ENCODE peak calls at places on chromosomes 3 and 15, in ten cellular contexts. G is brain microvascular endothelial cell, X is ovary, J is small intestine, P is sigmoid colon, Q is psoas muscle, U is stomach, F is transverse colon, A is tibial artery, H is A549. D is an unnamed sample.

GRCh38 chr3:132660745-132661067 is 577 bp downstream of the UBA5 start:
- DNase-seq in G (no peak), X (no peak), J (no peak), P (no peak), Q (no peak), U (no peak), F (no peak), A (no peak), H (no peak), D (no peak)

GRCh38 chr15:51706347-51706746 is 25.0 kb downstream of the SCG3 start:
- DNase-seq in G (no peak), X (no peak), J (no peak), P (no peak), Q (no peak), U (no peak), F (no peak), A (no peak), H (no peak), D (no peak)

GRCh38 chr15:77659350-77660321 is 26.9 kb upstream of the LINGO1 start:
- DNase-seq in G (peak), X (peak), J (peak), P (no peak), Q (no peak), U (peak), F (peak), A (no peak), H (peak), D (no peak)

GRCh38 chr3:144843099-144843498 is 871.5 kb downstream of the DIPK2A start:
- DNase-seq in G (no peak), X (no peak), J (no peak), P (no peak), Q (no peak), U (no peak), F (no peak), A (no peak), H (no peak), D (no peak)

GRCh38 chr3:15601046-15601398 is 347 bp downstream of the HACL1 start:
- DNase-seq in G (peak), X (no peak), J (no peak), P (no peak), Q (no peak), U (no peak), F (no peak), A (no peak), H (no peak), D (no peak)

GRCh38 chr3:112822116-112823055 is 24.3 kb downstream of the CD200R1L start:
- DNase-seq in G (no peak), X (no peak), J (no peak), P (no peak), Q (no peak), U (no peak), F (no peak), A (no peak), H (peak), D (no peak)

GRCh38 chr15:53046153-53046790 is 256.1 kb upstream of the ONECUT1 start:
- DNase-seq in G (no peak), X (no peak), J (no peak), P (no peak), Q (no peak), U (no peak), F (no peak), A (no peak), H (no peak), D (no peak)

GRCh38 chr3:85589145-85589544 is 630.4 kb downstream of the CADM2 start:
- DNase-seq in G (peak), X (no peak), J (no peak), P (no peak), Q (no peak), U (no peak), F (no peak), A (no peak), H (no peak), D (no peak)

GRCh38 chr3:179324270-179324754 is 1.5 kb downstream of the ZNF639 start:
- DNase-seq in G (peak), X (no peak), J (peak), P (no peak), Q (no peak), U (no peak), F (no peak), A (no peak), H (no peak), D (no peak)

GRCh38 chr3:9184464-9184835 is 65.0 kb downstream of the SRGAP3 start:
- DNase-seq in G (no peak), X (no peak), J (no peak), P (no peak), Q (no peak), U (no peak), F (no peak), A (no peak), H (no peak), D (no peak)

GRCh38 chr3:5002174-5002870 is 23.1 kb downstream of the BHLHE40 start:
- DNase-seq in G (no peak), X (no peak), J (no peak), P (peak), Q (no peak), U (no peak), F (no peak), A (no peak), H (no peak), D (no peak)

GRCh38 chr3:184229424-184230080 is at the start of gene VWA5B2:
- DNase-seq in G (no peak), X (peak), J (peak), P (no peak), Q (peak), U (peak), F (peak), A (no peak), H (peak), D (no peak)

GRCh38 chr15:24621630-24622215 is 53.9 kb upstream of the NPAP1 start:
- DNase-seq in G (no peak), X (no peak), J (no peak), P (no peak), Q (no peak), U (no peak), F (no peak), A (no peak), H (no peak), D (no peak)

GRCh38 chr3:108488631-108489030 is 21.8 kb downstream of the MYH15 start:
- DNase-seq in G (peak), X (no peak), J (no peak), P (no peak), Q (no peak), U (no peak), F (no peak), A (no peak), H (no peak), D (no peak)

GRCh38 chr15:52491460-52491859 is 37.2 kb downstream of the MYO5A start:
- DNase-seq in G (no peak), X (no peak), J (no peak), P (no peak), Q (no peak), U (no peak), F (no peak), A (no peak), H (no peak), D (no peak)

GRCh38 chr15:40249477-40250303 is 10.8 kb downstream of the PAK6 start:
- DNase-seq in G (no peak), X (no peak), J (no peak), P (no peak), Q (peak), U (no peak), F (no peak), A (peak), H (no peak), D (no peak)

GRCh38 chr3:19970289-19970688 is 23.4 kb downstream of the RAB5A start:
- DNase-seq in G (no peak), X (no peak), J (no peak), P (no peak), Q (no peak), U (no peak), F (no peak), A (no peak), H (no peak), D (no peak)

GRCh38 chr3:67018105-67018788 is 20.1 kb downstream of the KBTBD8 start:
- DNase-seq in G (no peak), X (peak), J (peak), P (no peak), Q (no peak), U (no peak), F (peak), A (no peak), H (peak), D (no peak)

GRCh38 chr3:168165390-168166269 is 69.9 kb upstream of the GOLIM4 start:
- DNase-seq in G (peak), X (peak), J (peak), P (peak), Q (no peak), U (peak), F (peak), A (no peak), H (peak), D (no peak)

GRCh38 chr3:37218206-37218605 is 43.8 kb upstream of the LRRFIP2 start:
- DNase-seq in G (no peak), X (no peak), J (no peak), P (no peak), Q (peak), U (no peak), F (no peak), A (no peak), H (no peak), D (no peak)

GRCh38 chr15:67311751-67312150 is 57.2 kb downstream of the IQCH start:
- DNase-seq in G (no peak), X (no peak), J (no peak), P (no peak), Q (no peak), U (no peak), F (no peak), A (no peak), H (no peak), D (no peak)

GRCh38 chr3:37072892-37073291 is 79.6 kb downstream of the MLH1 start:
- DNase-seq in G (peak), X (no peak), J (no peak), P (no peak), Q (no peak), U (peak), F (peak), A (no peak), H (no peak), D (no peak)

GRCh38 chr3:104596551-104596950 is 770.2 kb upstream of the ALCAM start:
- DNase-seq in G (peak), X (no peak), J (peak), P (no peak), Q (no peak), U (no peak), F (no peak), A (no peak), H (peak), D (no peak)

GRCh38 chr15:66702035-66702769 is at the start of gene SMAD6:
- DNase-seq in G (peak), X (peak), J (peak), P (peak), Q (peak), U (peak), F (peak), A (peak), H (peak), D (peak)

GRCh38 chr15:40825661-40826088 is 2.8 kb downstream of the PPP1R14D start:
- DNase-seq in G (no peak), X (no peak), J (peak), P (no peak), Q (no peak), U (peak), F (peak), A (no peak), H (peak), D (no peak)

GRCh38 chr15:39890640-39891039 is 29.4 kb downstream of the GPR176 start:
- DNase-seq in G (no peak), X (no peak), J (no peak), P (no peak), Q (no peak), U (no peak), F (no peak), A (no peak), H (no peak), D (no peak)

GRCh38 chr3:125129512-125129962 is 73.7 kb upstream of the HEG1 start:
- DNase-seq in G (peak), X (no peak), J (no peak), P (peak), Q (peak), U (peak), F (peak), A (peak), H (peak), D (no peak)

GRCh38 chr3:33884204-33884561 is 85.8 kb downstream of the PDCD6IP start:
- DNase-seq in G (no peak), X (no peak), J (no peak), P (no peak), Q (no peak), U (no peak), F (no peak), A (no peak), H (peak), D (no peak)

GRCh38 chr15:80996247-80996646 is 4.5 kb upstream of the TLNRD1 start:
- DNase-seq in G (no peak), X (no peak), J (peak), P (no peak), Q (no peak), U (no peak), F (no peak), A (no peak), H (peak), D (no peak)

GRCh38 chr3:113232367-113232766 is 21.0 kb downstream of the BOC start:
- DNase-seq in G (no peak), X (no peak), J (no peak), P (no peak), Q (no peak), U (no peak), F (no peak), A (no peak), H (no peak), D (no peak)

GRCh38 chr15:79954659-79955058 is 16.3 kb downstream of the BCL2A1 start:
- DNase-seq in G (no peak), X (no peak), J (no peak), P (no peak), Q (no peak), U (no peak), F (no peak), A (no peak), H (no peak), D (no peak)

GRCh38 chr3:151895881-151896661 is 22.6 kb downstream of the SUCNR1 start:
- DNase-seq in G (no peak), X (no peak), J (no peak), P (no peak), Q (no peak), U (no peak), F (no peak), A (no peak), H (no peak), D (no peak)

GRCh38 chr3:53044371-53045106 is 1.3 kb downstream of the SFMBT1 start:
- DNase-seq in G (peak), X (no peak), J (peak), P (peak), Q (peak), U (peak), F (peak), A (peak), H (peak), D (peak)

GRCh38 chr15:90677807-90678790 is 39.0 kb upstream of the BLM start:
- DNase-seq in G (no peak), X (no peak), J (peak), P (no peak), Q (no peak), U (no peak), F (peak), A (no peak), H (no peak), D (no peak)

GRCh38 chr15:65411470-65412071 is 11.2 kb downstream of the IGDCC4 start:
- DNase-seq in G (no peak), X (no peak), J (no peak), P (no peak), Q (no peak), U (no peak), F (no peak), A (no peak), H (peak), D (no peak)

GRCh38 chr3:72179107-72179464 is 394.1 kb upstream of the PROK2 start:
- DNase-seq in G (no peak), X (no peak), J (no peak), P (no peak), Q (no peak), U (no peak), F (no peak), A (no peak), H (no peak), D (no peak)

GRCh38 chr3:72176537-72177041 is 391.6 kb upstream of the PROK2 start:
- DNase-seq in G (no peak), X (no peak), J (no peak), P (no peak), Q (no peak), U (no peak), F (peak), A (no peak), H (no peak), D (no peak)

GRCh38 chr3:72177075-72178050 is 392.4 kb upstream of the PROK2 start:
- DNase-seq in G (peak), X (peak), J (no peak), P (peak), Q (peak), U (peak), F (peak), A (peak), H (no peak), D (no peak)

GRCh38 chr3:72180405-72180804 is 395.5 kb upstream of the PROK2 start:
- DNase-seq in G (no peak), X (no peak), J (no peak), P (no peak), Q (no peak), U (no peak), F (no peak), A (no peak), H (no peak), D (no peak)

GRCh38 chr3:72178463-72179106 is 393.6 kb upstream of the PROK2 start:
- DNase-seq in G (no peak), X (no peak), J (no peak), P (no peak), Q (no peak), U (no peak), F (no peak), A (no peak), H (no peak), D (no peak)
- H3K27ac ChIP-seq in G (no peak), X (no peak), J (no peak), P (no peak), Q (no peak), U (no peak), F (no peak), A (no peak), H (no peak), D (no peak)

GRCh38 chr3:188212308-188212969 is 58.5 kb downstream of the LPP start:
- DNase-seq in G (no peak), X (no peak), J (peak), P (peak), Q (no peak), U (no peak), F (no peak), A (peak), H (peak), D (peak)
- H3K4me3 ChIP-seq in G (peak), X (peak), J (no peak), P (peak), Q (peak), U (peak), F (peak), A (peak), H (peak), D (peak)

DNA sequence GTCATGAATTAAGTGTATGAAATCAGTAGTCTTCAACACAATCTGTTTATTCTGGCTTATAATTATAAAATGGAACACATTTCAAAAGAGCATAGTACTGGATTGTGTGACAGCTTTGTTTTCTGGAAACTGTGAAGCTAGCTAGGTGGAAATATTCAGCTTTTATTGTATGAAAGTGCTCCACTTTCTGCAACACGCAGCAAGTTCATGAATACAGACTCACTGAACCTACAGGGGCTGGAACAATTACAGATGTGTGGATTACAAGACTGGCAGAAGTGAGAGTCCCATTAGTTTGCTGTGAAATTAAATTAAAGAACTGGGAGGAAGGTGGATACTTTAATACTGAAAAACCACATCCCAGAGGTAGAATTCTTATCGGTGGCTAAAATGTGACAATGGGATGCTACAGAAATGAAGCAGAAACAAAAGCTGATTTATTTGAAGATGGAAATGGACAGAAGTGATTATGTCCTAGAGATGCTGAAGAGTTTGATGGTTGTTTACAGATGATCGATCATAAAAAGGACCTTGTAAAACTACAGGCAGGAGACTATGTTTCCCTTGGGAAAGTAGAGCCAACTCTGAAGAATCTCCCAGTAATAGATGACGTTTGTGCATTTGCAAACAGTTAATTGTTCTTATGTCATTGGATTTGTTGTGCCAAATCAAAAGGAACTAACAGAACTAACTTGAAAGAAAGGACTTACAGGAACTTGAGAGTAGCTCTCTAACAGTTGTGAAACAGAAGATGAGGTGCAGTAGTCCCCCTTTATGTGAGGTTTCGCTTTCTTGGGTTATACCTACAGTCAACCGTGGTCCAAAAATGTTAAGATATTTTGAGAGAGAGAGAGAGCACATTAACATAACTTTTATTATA is 15.7 kb downstream of the TF start:
- DNase-seq in G (no peak), X (no peak), J (no peak), P (no peak), Q (no peak), U (no peak), F (no peak), A (no peak), H (no peak), D (no peak)
- H3K27ac ChIP-seq in G (no peak), X (no peak), J (no peak), P (no peak), Q (no peak), U (no peak), F (no peak), A (no peak), H (no peak), D (no peak)

DNA sequence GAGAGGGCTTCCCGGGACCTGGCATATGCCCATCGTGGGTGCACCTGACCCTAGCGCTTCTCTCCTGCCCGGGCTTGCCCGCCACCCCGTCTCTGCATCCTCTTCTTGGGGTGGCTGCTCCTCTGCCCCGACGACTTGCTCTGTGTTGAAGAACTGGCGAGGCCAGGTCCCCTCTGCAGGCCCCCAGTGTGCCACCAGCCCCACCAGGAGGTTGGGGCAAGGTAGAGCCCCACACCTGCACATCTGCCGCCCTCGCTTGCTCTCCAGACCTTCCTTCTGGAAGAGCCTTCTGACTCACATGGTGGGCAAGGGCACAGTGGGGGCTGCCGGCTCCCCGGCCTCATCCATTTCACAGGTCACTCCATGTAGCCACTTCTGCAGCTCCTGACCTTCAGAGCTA is 84.3 kb downstream of the FBLN2 start:
- DNase-seq in G (no peak), X (no peak), J (no peak), P (no peak), Q (no peak), U (no peak), F (no peak), A (no peak), H (no peak), D (no peak)
- H3K4me3 ChIP-seq in G (no peak), X (no peak), J (no peak), P (no peak), Q (no peak), U (no peak), F (no peak), A (no peak), H (no peak), D (no peak)

GRCh38 chr3:114659109-114660081 is 365.6 kb downstream of the TIGIT start:
- DNase-seq in G (no peak), X (no peak), J (peak), P (no peak), Q (peak), U (peak), F (no peak), A (no peak), H (no peak), D (no peak)
- H3K27ac ChIP-seq in G (no peak), X (peak), J (peak), P (peak), Q (peak), U (no peak), F (peak), A (peak), H (no peak), D (peak)

D was measured in coronary artery.